ENCODE peak calls at places on chromosomes 4 and X, in six cellular contexts. S is psoas muscle; T is activated CD8-positive, alpha-beta T cell treated with anti-CD3 and anti-CD28 coated beads for 36 hours; C is AG04450; G is endodermal cell; D is cardiac fibroblast. R is an unnamed sample.

GRCh38 chrX:2811271-2811670 is 17.5 kb upstream of the GYG2 start:
- DNase-seq in S (no peak), T (no peak), C (no peak), G (peak), D (peak), R (no peak)

GRCh38 chrX:123338240-123338639 is 154.2 kb downstream of the GRIA3 start:
- DNase-seq in S (no peak), T (no peak), C (no peak), G (no peak), D (no peak), R (no peak)

GRCh38 chr4:120842046-120842445 is 80.5 kb downstream of the PRDM5 start:
- DNase-seq in S (no peak), T (no peak), C (peak), G (no peak), D (peak), R (no peak)

GRCh38 chrX:23952984-23953907 is 45.4 kb downstream of the CXorf58 start:
- DNase-seq in S (no peak), T (peak), C (no peak), G (peak), D (no peak), R (peak)

GRCh38 chrX:68588653-68589371 is 58.7 kb upstream of the STARD8 start:
- DNase-seq in S (no peak), T (no peak), C (no peak), G (no peak), D (no peak), R (no peak)

GRCh38 chr4:52788806-52789205 is 37.6 kb upstream of the ERVMER34-1 start:
- DNase-seq in S (no peak), T (no peak), C (no peak), G (peak), D (no peak), R (no peak)

GRCh38 chrX:28659269-28659668 is 72.0 kb downstream of the IL1RAPL1 start:
- DNase-seq in S (no peak), T (no peak), C (no peak), G (peak), D (no peak), R (peak)

GRCh38 chrX:109952050-109952449 is 50.9 kb upstream of the TMEM164 start:
- DNase-seq in S (no peak), T (no peak), C (no peak), G (no peak), D (no peak), R (no peak)

GRCh38 chrX:134139090-134139489 is 97.9 kb upstream of the CCDC160 start:
- DNase-seq in S (no peak), T (no peak), C (no peak), G (no peak), D (no peak), R (no peak)

GRCh38 chrX:41397768-41398167 is 49.4 kb upstream of the NYX start:
- DNase-seq in S (no peak), T (no peak), C (no peak), G (no peak), D (no peak), R (no peak)

GRCh38 chr4:38069271-38069760 is 109.1 kb downstream of the PTTG2 start:
- DNase-seq in S (no peak), T (peak), C (peak), G (peak), D (peak), R (peak)

GRCh38 chr4:117326091-117326490 is 240.7 kb upstream of the TRAM1L1 start:
- DNase-seq in S (no peak), T (no peak), C (no peak), G (no peak), D (no peak), R (no peak)

GRCh38 chr4:10335050-10335449 is 122.2 kb downstream of the ZNF518B start:
- DNase-seq in S (no peak), T (no peak), C (no peak), G (no peak), D (no peak), R (no peak)

GRCh38 chr4:112889619-112890294 is 159.7 kb upstream of the ANK2 start:
- DNase-seq in S (no peak), T (no peak), C (no peak), G (no peak), D (peak), R (no peak)

GRCh38 chrX:115642895-115643530 is 82.0 kb downstream of the PLS3 start:
- DNase-seq in S (no peak), T (peak), C (peak), G (peak), D (peak), R (peak)

GRCh38 chr4:59057804-59058203 is 1947.6 kb upstream of the IGFBP7 start:
- DNase-seq in S (no peak), T (no peak), C (no peak), G (no peak), D (no peak), R (no peak)

GRCh38 chrX:18354369-18355329 is at the start of gene SCML2:
- DNase-seq in S (peak), T (peak), C (no peak), G (peak), D (peak), R (peak)

GRCh38 chr4:123198706-123199105 is 197.9 kb upstream of the SPRY1 start:
- DNase-seq in S (no peak), T (no peak), C (no peak), G (no peak), D (no peak), R (no peak)

GRCh38 chr4:114601304-114602052 is 2.9 kb downstream of the UGT8 start:
- DNase-seq in S (no peak), T (no peak), C (no peak), G (no peak), D (no peak), R (no peak)

GRCh38 chr4:135365065-135365464 is 1163.5 kb upstream of the PABPC4L start:
- DNase-seq in S (no peak), T (no peak), C (peak), G (no peak), D (peak), R (no peak)

GRCh38 chr4:134126161-134126560 is 75.4 kb downstream of the PABPC4L start:
- DNase-seq in S (no peak), T (no peak), C (no peak), G (no peak), D (no peak), R (no peak)

GRCh38 chr4:16198271-16198670 is 28.0 kb downstream of the TAPT1 start:
- DNase-seq in S (no peak), T (no peak), C (no peak), G (no peak), D (no peak), R (no peak)

GRCh38 chr4:134089885-134090284 is 111.7 kb downstream of the PABPC4L start:
- DNase-seq in S (no peak), T (no peak), C (no peak), G (no peak), D (no peak), R (no peak)

GRCh38 chrX:154730271-154730883 is 20.5 kb downstream of the GAB3 start:
- DNase-seq in S (peak), T (no peak), C (no peak), G (no peak), D (peak), R (no peak)

GRCh38 chr4:114180481-114180880 is 201.0 kb upstream of the ARSJ start:
- DNase-seq in S (no peak), T (peak), C (peak), G (peak), D (peak), R (peak)

GRCh38 chrX:154750301-154751120 is at the start of gene GAB3:
- DNase-seq in S (peak), T (peak), C (no peak), G (peak), D (peak), R (peak)

GRCh38 chr4:169716677-169717076 is 41.1 kb downstream of the HPF1 start:
- DNase-seq in S (no peak), T (no peak), C (no peak), G (no peak), D (peak), R (no peak)

GRCh38 chrX:21657318-21658151 is 595 bp downstream of the KLHL34 start:
- DNase-seq in S (peak), T (no peak), C (no peak), G (no peak), D (no peak), R (no peak)

GRCh38 chr4:165301833-165302232 is 25.6 kb upstream of the MSMO1 start:
- DNase-seq in S (no peak), T (peak), C (no peak), G (no peak), D (peak), R (no peak)

GRCh38 chrX:119240356-119240755 is 4.3 kb downstream of the PGRMC1 start:
- DNase-seq in S (no peak), T (no peak), C (no peak), G (no peak), D (peak), R (no peak)

GRCh38 chrX:120719622-120720021 is 89.8 kb upstream of the C1GALT1C1 start:
- DNase-seq in S (no peak), T (no peak), C (no peak), G (no peak), D (no peak), R (no peak)

GRCh38 chrX:10089378-10089795 is 67.4 kb upstream of the CLCN4 start:
- DNase-seq in S (no peak), T (no peak), C (no peak), G (no peak), D (no peak), R (no peak)

GRCh38 chrX:74593593-74593992 is 20.8 kb downstream of the RLIM start:
- DNase-seq in S (no peak), T (no peak), C (no peak), G (no peak), D (peak), R (no peak)

GRCh38 chr4:76741663-76742020 is 156.3 kb downstream of the SOWAHB start:
- DNase-seq in S (no peak), T (no peak), C (no peak), G (no peak), D (no peak), R (no peak)

GRCh38 chr4:86939123-86939522 is 4.3 kb downstream of the AFF1 start:
- DNase-seq in S (no peak), T (peak), C (no peak), G (no peak), D (no peak), R (no peak)

GRCh38 chr4:86935833-86936721 is 1.3 kb downstream of the AFF1 start:
- DNase-seq in S (peak), T (peak), C (no peak), G (peak), D (peak), R (peak)

GRCh38 chr4:86934147-86934771 is 552 bp upstream of the AFF1 start:
- DNase-seq in S (no peak), T (no peak), C (no peak), G (peak), D (no peak), R (no peak)

GRCh38 chr4:86935499-86935832 is 655 bp downstream of the AFF1 start:
- DNase-seq in S (no peak), T (peak), C (no peak), G (no peak), D (no peak), R (no peak)

GRCh38 chr4:86934772-86935498 is at the start of gene AFF1:
- DNase-seq in S (peak), T (peak), C (no peak), G (peak), D (peak), R (peak)
- TF ChIP-seq CTCF in S (peak), T (peak), C (peak), G (peak), D (peak), R (peak)

GRCh38 chrX:20542072-20542471 is 275.4 kb upstream of the RPS6KA3 start:
- DNase-seq in S (no peak), T (no peak), C (no peak), G (no peak), D (no peak), R (no peak)

GRCh38 chrX:20545538-20545937 is 278.8 kb upstream of the RPS6KA3 start:
- DNase-seq in S (no peak), T (no peak), C (no peak), G (no peak), D (peak), R (no peak)

DNA sequence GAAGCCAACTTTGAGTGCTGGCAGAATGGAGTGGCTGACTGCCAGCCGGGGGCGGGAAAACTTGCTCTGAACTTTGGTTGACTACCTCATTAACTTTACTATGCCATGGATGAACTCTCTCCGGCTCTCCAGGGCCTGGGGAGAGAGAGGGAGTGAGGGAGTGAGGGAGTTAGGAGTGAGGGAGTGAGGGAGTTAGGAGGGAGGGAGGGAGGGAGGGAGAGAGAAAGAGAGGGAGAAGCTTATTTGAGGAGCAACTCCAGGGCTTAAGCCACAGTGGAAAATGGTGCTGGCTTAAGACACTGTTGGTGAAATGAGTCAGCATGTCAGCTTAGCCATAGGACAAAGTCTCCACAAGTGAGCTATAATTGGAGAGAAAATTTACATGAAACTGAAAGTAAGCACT is 280.9 kb upstream of the RPS6KA3 start:
- DNase-seq in S (no peak), T (peak), C (no peak), G (no peak), D (peak), R (no peak)
- TF ChIP-seq CTCF in S (no peak), T (no peak), C (no peak), G (no peak), D (no peak), R (no peak)

GRCh38 chr4:71156616-71157015 is 163.2 kb downstream of the DCK start:
- DNase-seq in S (no peak), T (no peak), C (no peak), G (no peak), D (no peak), R (no peak)

GRCh38 chr4:71147261-71147660 is 153.8 kb downstream of the DCK start:
- DNase-seq in S (no peak), T (no peak), C (no peak), G (no peak), D (peak), R (no peak)

GRCh38 chr4:71148545-71148944 is 155.1 kb downstream of the DCK start:
- DNase-seq in S (no peak), T (no peak), C (no peak), G (no peak), D (no peak), R (no peak)

GRCh38 chr4:71151054-71151453 is 157.6 kb downstream of the DCK start:
- DNase-seq in S (no peak), T (no peak), C (no peak), G (no peak), D (peak), R (no peak)
- TF ChIP-seq CTCF in S (no peak), T (no peak), C (no peak), G (no peak), D (no peak), R (no peak)

GRCh38 chrX:114210879-114211278 is 373.0 kb upstream of the HTR2C start:
- DNase-seq in S (no peak), T (no peak), C (no peak), G (no peak), D (no peak), R (no peak)
- TF ChIP-seq CTCF in S (no peak), T (no peak), C (no peak), G (no peak), D (no peak), R (no peak)

DNA sequence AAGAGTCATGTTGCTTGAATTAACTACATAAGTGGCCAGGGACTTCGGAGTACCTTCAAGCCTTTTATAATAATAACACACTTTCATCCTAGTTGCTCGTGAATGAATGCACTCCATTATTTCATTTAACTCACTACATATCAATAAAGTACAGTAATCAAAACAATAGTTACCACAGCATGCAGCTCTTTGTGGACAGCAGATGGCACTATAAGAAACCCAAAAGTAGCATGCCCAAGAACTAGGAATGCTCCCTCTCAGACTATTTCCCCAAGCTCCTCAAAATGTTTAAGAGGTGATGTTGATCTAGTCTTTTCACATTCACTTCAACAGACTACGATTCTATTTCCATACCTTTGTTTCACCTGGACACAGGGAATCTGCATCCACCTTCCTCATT is 500.8 kb upstream of the DIAPH2 start:
- DNase-seq in S (no peak), T (no peak), C (no peak), G (no peak), D (peak), R (no peak)
- TF ChIP-seq CTCF in S (peak), T (no peak), C (peak), G (peak), D (peak), R (no peak)